ENCODE peak calls at places on chromosomes 4 and X, in eight cellular contexts. U is astrocyte, S is kidney, Y is CD14-positive monocyte, V is fibroblast of lung, F is upper lobe of right lung, A is mammary epithelial cell, G is heart right ventricle. C is an unnamed sample.

GRCh38 chr4:68283095-68283494 is 37.6 kb upstream of the TMPRSS11B start:
- DNase-seq in V (no peak), S (no peak), U (no peak), G (no peak), Y (no peak), A (no peak), F (no peak), C (no peak)

GRCh38 chrX:13432776-13433605 is 113.1 kb upstream of the ATXN3L start:
- DNase-seq in S (no peak), U (peak; percentile 90), V (peak; percentile 91), Y (no peak), G (no peak), F (no peak), A (no peak), C (no peak)

GRCh38 chr4:94304365-94304971 is 38.2 kb downstream of the HPGDS start:
- DNase-seq in A (peak; percentile 15), S (no peak), F (no peak), G (no peak), U (no peak), Y (no peak), V (peak; percentile 23), C (peak; percentile 5)

GRCh38 chrX:23694606-23695005 is 27.3 kb downstream of the PRDX4 start:
- DNase-seq in Y (peak; percentile 44), F (no peak), S (no peak), A (peak; percentile 30), U (peak; percentile 19), G (peak; percentile 49), V (peak; percentile 37), C (peak; percentile 44)

GRCh38 chrX:81489987-81490386 is 288.1 kb downstream of the SH3BGRL start:
- DNase-seq in A (no peak), S (no peak), Y (no peak), U (no peak), V (no peak), F (no peak), G (no peak), C (no peak)

GRCh38 chrX:116972362-116972761 is 509.6 kb upstream of the CT83 start:
- DNase-seq in Y (no peak), V (no peak), G (no peak), S (no peak), F (no peak), A (no peak), U (no peak), C (no peak)

GRCh38 chrX:20309796-20310195 is 43.1 kb upstream of the RPS6KA3 start:
- DNase-seq in U (peak; percentile 75), S (no peak), A (no peak), V (peak; percentile 77), F (no peak), G (no peak), Y (no peak), C (no peak)

GRCh38 chrX:8868070-8868795 is 67.0 kb upstream of the FAM9A start:
- DNase-seq in V (peak; percentile 82), U (peak; percentile 80), S (no peak), A (peak; percentile 63), F (no peak), Y (no peak), G (no peak), C (peak; percentile 2)

GRCh38 chr4:120589787-120590186 is 332.7 kb downstream of the PRDM5 start:
- DNase-seq in V (no peak), A (no peak), G (no peak), U (no peak), F (no peak), S (no peak), Y (no peak), C (no peak)

GRCh38 chrX:28884823-28885222 is 297.6 kb downstream of the IL1RAPL1 start:
- DNase-seq in S (no peak), Y (no peak), A (no peak), G (no peak), F (no peak), U (no peak), V (no peak), C (no peak)

GRCh38 chrX:43560247-43560946 is 95.7 kb upstream of the MAOA start:
- DNase-seq in F (no peak), Y (no peak), V (no peak), A (no peak), G (no peak), S (no peak), U (no peak), C (no peak)

GRCh38 chrX:3286196-3286920 is 60.1 kb downstream of the MXRA5 start:
- DNase-seq in G (no peak), U (peak; percentile 86), S (no peak), Y (no peak), F (no peak), A (peak; percentile 72), V (peak; percentile 90), C (no peak)

GRCh38 chrX:10615931-10616780 is 4.2 kb downstream of the MID1 start:
- DNase-seq in Y (no peak), V (peak; percentile 71), F (no peak), U (peak; percentile 68), G (peak; percentile 38), A (no peak), S (no peak), C (peak; percentile 39)

GRCh38 chr4:153523941-153524386 is 57.8 kb downstream of the TMEM131L start:
- DNase-seq in F (no peak), V (peak; percentile 55), G (no peak), A (peak; percentile 9), S (no peak), U (peak; percentile 53), Y (no peak), C (no peak)

GRCh38 chr4:125085-125820 is 952 bp downstream of the ZNF718 start:
- DNase-seq in S (peak; percentile 81), U (peak; percentile 31), G (peak; percentile 37), Y (no peak), V (peak; percentile 52), F (peak; percentile 73), A (peak; percentile 54), C (peak; percentile 29)

GRCh38 chrX:43836435-43837184 is 45.6 kb downstream of the MAOB start:
- DNase-seq in S (no peak), V (peak; percentile 13), A (peak; percentile 14), U (peak; percentile 7), G (no peak), F (no peak), Y (no peak), C (no peak)

GRCh38 chrX:6021316-6022091 is 207.2 kb downstream of the NLGN4X start:
- DNase-seq in G (no peak), F (no peak), Y (no peak), V (peak; percentile 27), U (peak; percentile 21), A (peak; percentile 37), S (no peak), C (peak; percentile 67)

GRCh38 chr4:126455865-126456264 is 1141.1 kb downstream of the FAT4 start:
- DNase-seq in F (no peak), G (no peak), V (no peak), A (no peak), S (no peak), Y (no peak), U (no peak), C (no peak)

GRCh38 chr4:3226467-3226866 is 22.5 kb upstream of the MSANTD1 start:
- DNase-seq in F (peak; percentile 72), A (no peak), G (no peak), S (peak; percentile 59), V (no peak), Y (peak; percentile 79), U (no peak), C (no peak)

GRCh38 chr4:42927946-42928345 is 35.4 kb downstream of the GRXCR1 start:
- DNase-seq in A (no peak), F (no peak), S (no peak), G (no peak), U (no peak), V (no peak), Y (no peak), C (no peak)

GRCh38 chr4:30182786-30183185 is 537.4 kb upstream of the PCDH7 start:
- DNase-seq in V (no peak), G (no peak), F (no peak), U (no peak), S (no peak), Y (no peak), A (no peak), C (no peak)

DNA sequence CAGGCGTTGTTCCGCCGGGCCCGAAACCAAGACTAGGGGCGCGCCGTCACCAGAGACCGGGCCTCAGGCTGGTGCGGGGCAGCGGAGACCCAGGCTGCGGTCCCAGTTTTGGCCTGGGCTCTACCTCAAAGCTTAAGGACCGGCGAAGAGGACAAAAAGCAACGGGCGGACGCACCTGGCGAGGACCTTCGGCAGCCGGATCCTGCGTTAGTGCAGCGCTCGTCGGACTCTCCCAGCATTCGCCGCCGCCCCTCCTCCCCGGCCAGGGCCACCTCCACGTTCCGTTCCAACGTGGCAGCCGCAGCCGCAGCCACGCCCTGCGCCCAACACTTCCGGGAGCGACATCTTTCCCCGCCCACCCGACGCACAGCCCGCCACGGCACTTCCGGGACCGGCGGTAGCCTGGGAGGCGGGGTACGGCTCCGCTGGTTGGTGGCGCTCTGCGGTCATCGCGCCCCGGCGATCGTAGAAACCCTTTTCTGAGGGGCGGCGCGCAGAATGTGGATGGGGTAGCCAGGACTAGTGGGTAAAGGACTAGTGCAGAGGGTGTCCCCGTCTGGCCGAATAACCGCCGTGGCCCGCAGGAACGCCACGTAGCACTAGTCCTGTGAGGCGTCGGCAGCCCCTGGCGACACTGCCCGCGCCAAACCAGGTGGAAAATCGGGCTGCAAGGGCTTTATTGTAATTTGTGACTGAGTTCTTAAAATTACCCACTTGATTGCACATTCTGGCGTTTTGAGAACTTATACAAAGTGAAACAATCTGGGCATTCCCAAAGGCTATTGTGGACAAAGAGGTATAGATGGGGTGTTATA is at the start of gene SEC31A:
- DNase-seq in G (peak; percentile 96), S (peak; percentile 99), Y (peak; percentile 94), V (peak; percentile 94), A (peak; percentile 95), U (peak; percentile 85), F (peak; percentile 99), C (peak; percentile 97)
- TF ChIP-seq CTCF in G (no peak), S (no peak), Y (no peak), V (no peak), A (peak; percentile 7), U (no peak), F (no peak), C (no peak)

GRCh38 chrX:86806786-86807185 is 658.5 kb downstream of the DACH2 start:
- DNase-seq in S (no peak), F (no peak), G (no peak), Y (no peak), U (no peak), A (peak; percentile 2), V (no peak), C (peak; percentile 8)
- TF ChIP-seq CTCF in S (peak; percentile 21), F (peak; percentile 14), G (no peak), Y (no peak), U (no peak), A (peak; percentile 61), V (peak; percentile 42), C (peak; percentile 41)

GRCh38 chr4:6620891-6621555 is 19.5 kb upstream of the MRFAP1 start:
- DNase-seq in G (no peak), V (no peak), Y (peak; percentile 16), F (peak; percentile 45), U (no peak), A (no peak), S (no peak), C (no peak)
- TF ChIP-seq CTCF in G (no peak), V (no peak), Y (no peak), F (no peak), U (no peak), A (no peak), S (no peak), C (no peak)

DNA sequence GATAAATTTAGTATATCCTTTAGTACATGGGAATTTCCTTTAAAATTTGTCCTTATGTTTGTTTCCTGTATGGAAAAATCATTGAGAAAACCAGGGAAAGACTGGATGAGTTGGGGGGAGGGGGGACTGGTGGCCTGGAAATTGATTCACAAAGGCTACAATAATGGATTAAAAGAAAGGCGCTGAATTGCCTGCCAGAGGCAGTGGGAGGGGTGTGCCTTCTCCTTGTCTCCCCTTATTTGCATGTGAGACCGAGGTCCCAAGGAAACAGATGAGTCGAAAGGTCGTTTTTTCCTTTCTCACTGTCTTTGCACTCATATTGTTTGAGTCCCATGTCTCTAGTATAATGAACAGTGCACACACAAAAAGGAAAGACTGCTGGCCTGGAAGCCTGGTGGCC is 86.5 kb upstream of the ZDHHC15 start:
- DNase-seq in U (no peak), Y (no peak), F (no peak), V (no peak), A (no peak), S (no peak), G (no peak), C (no peak)
- TF ChIP-seq CTCF in U (no peak), Y (no peak), F (no peak), V (no peak), A (no peak), S (no peak), G (no peak), C (no peak)

C was measured in nephron progenitor cell.